ENCODE peak calls at places on chromosome X, in ten cellular contexts. A, M, L, E, N, P, S, T, H and G are unnamed samples.

GRCh38 chrX:124720532-124720931 is 374.2 kb downstream of the SH2D1A start:
- DNase-seq in A (no peak), M (no peak), L (no peak), E (no peak), N (no peak), P (no peak), S (no peak), T (no peak), H (no peak), G (no peak)

GRCh38 chrX:69493193-69493592 is 10.9 kb upstream of the NALF2 start:
- DNase-seq in A (no peak), M (peak; percentile 45), L (no peak), E (peak; percentile 15), N (peak; percentile 61), P (no peak), S (peak; percentile 38), T (no peak), H (no peak), G (no peak)

GRCh38 chrX:83508006-83508405 is at the start of gene POU3F4:
- DNase-seq in A (no peak), M (no peak), L (no peak), E (no peak), N (peak; percentile 63), P (no peak), S (no peak), T (peak; percentile 0), H (no peak), G (no peak)

GRCh38 chrX:49166914-49167739 is 4.6 kb downstream of the MAGIX start:
- DNase-seq in A (peak; percentile 49), M (peak; percentile 65), L (peak; percentile 83), E (peak; percentile 47), N (no peak), P (peak; percentile 79), S (peak; percentile 80), T (peak; percentile 86), H (peak; percentile 11), G (no peak)

GRCh38 chrX:10175317-10175871 is 18.6 kb downstream of the CLCN4 start:
- DNase-seq in A (peak; percentile 35), M (no peak), L (no peak), E (peak; percentile 9), N (no peak), P (no peak), S (no peak), T (peak; percentile 62), H (peak; percentile 26), G (no peak)

GRCh38 chrX:40171513-40172168 is 73.9 kb upstream of the BCOR start:
- DNase-seq in A (no peak), M (no peak), L (peak; percentile 64), E (no peak), N (peak; percentile 53), P (no peak), S (peak; percentile 58), T (peak; percentile 58), H (no peak), G (no peak)

GRCh38 chrX:136336623-136337022 is 35.9 kb downstream of the ADGRG4 start:
- DNase-seq in A (no peak), M (no peak), L (no peak), E (no peak), N (no peak), P (no peak), S (no peak), T (no peak), H (no peak), G (no peak)

GRCh38 chrX:118807151-118808017 is 16.2 kb upstream of the ZCCHC12 start:
- DNase-seq in A (peak; percentile 10), M (peak; percentile 51), L (no peak), E (peak; percentile 16), N (peak; percentile 42), P (no peak), S (peak; percentile 36), T (peak; percentile 55), H (no peak), G (no peak)

DNA sequence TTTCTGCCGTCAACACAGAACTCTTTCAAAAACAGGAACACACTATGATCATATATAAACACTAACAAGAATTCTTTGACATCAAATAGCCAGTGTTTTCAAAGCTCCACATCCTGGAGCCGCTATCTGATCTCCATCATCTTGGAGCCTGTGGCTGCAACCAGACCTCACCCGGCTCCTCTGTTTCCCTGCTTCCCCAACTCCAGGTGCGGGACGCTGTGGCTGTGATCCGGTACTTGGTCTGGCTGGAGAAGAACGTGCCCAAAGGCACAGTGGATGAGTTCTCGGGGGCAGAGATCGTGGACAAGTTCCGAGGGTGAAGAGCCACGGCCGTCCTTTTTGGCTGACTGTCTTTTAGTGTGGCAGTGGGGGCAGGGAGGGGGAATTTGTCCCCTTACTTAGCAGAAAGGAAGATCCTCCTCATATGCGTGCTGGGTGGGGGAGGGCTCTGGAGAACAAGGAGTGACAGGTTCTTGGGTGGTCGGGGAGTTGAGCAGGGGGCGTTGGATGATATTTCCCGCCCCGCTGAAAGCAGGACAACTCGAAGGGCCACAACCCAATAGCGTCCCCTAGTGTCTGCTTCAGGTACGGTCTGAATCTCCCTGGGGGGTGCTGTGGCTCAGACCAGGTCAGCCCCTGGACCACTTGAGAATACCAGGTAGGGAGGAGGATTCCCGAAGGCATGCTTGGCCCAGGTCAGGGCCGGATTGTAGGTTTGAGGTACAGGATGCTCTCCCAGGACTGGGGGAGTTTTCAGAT is 15.7 kb downstream of the XPNPEP2 start:
- DNase-seq in A (no peak), M (no peak), L (no peak), E (no peak), N (no peak), P (no peak), S (peak; percentile 38), T (no peak), H (no peak), G (no peak)
- TF ChIP-seq CTCF in A (peak; percentile 16), M (peak; percentile 32), L (peak; percentile 6), E (no peak), N (peak; percentile 36), P (no peak), S (peak; percentile 61), T (peak; percentile 13), H (no peak), G (peak; percentile 12)

GRCh38 chrX:155577682-155578081 is 35.1 kb downstream of the TMLHE start:
- DNase-seq in A (no peak), M (peak; percentile 68), L (no peak), E (no peak), N (no peak), P (no peak), S (peak; percentile 4), T (no peak), H (no peak), G (no peak)
- TF ChIP-seq CTCF in A (no peak), M (peak; percentile 42), L (no peak), E (no peak), N (no peak), P (no peak), S (no peak), T (no peak), H (no peak), G (no peak)

GRCh38 chrX:153493085-153493484 is 1.7 kb upstream of the BGN start:
- DNase-seq in A (no peak), M (no peak), L (no peak), E (no peak), N (no peak), P (no peak), S (no peak), T (no peak), H (no peak), G (no peak)

GRCh38 chrX:153495903-153496629 is 1.3 kb downstream of the BGN start:
- DNase-seq in A (no peak), M (no peak), L (no peak), E (no peak), N (no peak), P (no peak), S (no peak), T (no peak), H (no peak), G (no peak)

GRCh38 chrX:153494061-153494460 is 719 bp upstream of the BGN start:
- DNase-seq in A (no peak), M (no peak), L (no peak), E (no peak), N (no peak), P (no peak), S (no peak), T (no peak), H (no peak), G (no peak)

GRCh38 chrX:153495362-153495751 is 577 bp downstream of the BGN start:
- DNase-seq in A (no peak), M (no peak), L (no peak), E (no peak), N (no peak), P (no peak), S (no peak), T (no peak), H (no peak), G (no peak)

DNA sequence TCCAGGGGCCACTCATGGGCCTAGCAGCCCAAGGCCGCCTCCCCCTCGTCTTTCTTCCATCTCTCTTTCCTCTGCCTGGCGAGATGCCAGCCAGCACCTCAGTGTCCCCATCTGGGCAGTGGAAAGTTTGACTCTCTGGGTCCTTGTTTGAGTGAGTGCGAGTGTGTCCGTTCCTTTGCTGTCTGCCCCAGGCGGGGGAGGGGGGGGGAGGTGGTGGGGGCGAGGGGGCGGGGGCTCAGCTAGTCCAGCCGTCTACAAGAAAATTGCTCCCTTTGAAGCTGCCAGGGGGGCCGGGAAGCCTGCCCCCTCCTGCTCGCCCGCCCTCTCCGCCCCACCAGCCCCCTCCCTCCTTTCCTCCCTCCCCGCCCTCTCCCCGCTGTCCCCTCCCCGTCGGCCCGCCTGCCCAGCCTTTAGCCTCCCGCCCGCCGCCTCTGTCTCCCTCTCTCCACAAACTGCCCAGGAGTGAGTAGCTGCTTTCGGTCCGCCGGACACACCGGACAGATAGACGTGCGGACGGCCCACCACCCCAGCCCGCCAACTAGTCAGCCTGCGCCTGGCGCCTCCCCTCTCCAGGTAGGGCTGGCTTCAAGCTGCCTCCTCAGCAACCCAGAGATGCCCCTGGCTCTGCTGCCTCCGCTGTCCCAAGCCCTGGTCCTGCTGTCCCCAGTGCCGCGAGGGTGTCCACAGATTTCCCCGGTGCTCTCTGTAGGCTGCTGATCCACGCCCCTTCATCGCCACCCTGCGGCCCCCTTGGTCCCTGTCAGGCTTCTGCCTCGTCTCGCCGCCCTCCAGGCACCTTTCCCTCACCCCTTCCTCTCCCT is at the start of gene BGN:
- DNase-seq in A (no peak), M (no peak), L (no peak), E (no peak), N (peak; percentile 58), P (peak; percentile 50), S (peak; percentile 20), T (no peak), H (no peak), G (no peak)
- TF ChIP-seq CTCF in A (peak; percentile 45), M (no peak), L (peak; percentile 13), E (peak; percentile 55), N (peak; percentile 22), P (no peak), S (no peak), T (peak; percentile 50), H (peak; percentile 46), G (peak; percentile 59)

GRCh38 chrX:20217279-20217678 is 49.4 kb downstream of the RPS6KA3 start:
- DNase-seq in A (peak; percentile 14), M (no peak), L (no peak), E (no peak), N (no peak), P (no peak), S (no peak), T (peak; percentile 51), H (no peak), G (no peak)

GRCh38 chrX:20211261-20211786 is 55.4 kb downstream of the RPS6KA3 start:
- DNase-seq in A (no peak), M (no peak), L (no peak), E (no peak), N (no peak), P (no peak), S (no peak), T (no peak), H (no peak), G (no peak)

GRCh38 chrX:20217906-20218305 is 48.8 kb downstream of the RPS6KA3 start:
- DNase-seq in A (no peak), M (no peak), L (no peak), E (no peak), N (no peak), P (no peak), S (no peak), T (no peak), H (no peak), G (no peak)

GRCh38 chrX:20215565-20215964 is 51.1 kb downstream of the RPS6KA3 start:
- DNase-seq in A (no peak), M (no peak), L (no peak), E (no peak), N (no peak), P (no peak), S (no peak), T (no peak), H (no peak), G (no peak)

DNA sequence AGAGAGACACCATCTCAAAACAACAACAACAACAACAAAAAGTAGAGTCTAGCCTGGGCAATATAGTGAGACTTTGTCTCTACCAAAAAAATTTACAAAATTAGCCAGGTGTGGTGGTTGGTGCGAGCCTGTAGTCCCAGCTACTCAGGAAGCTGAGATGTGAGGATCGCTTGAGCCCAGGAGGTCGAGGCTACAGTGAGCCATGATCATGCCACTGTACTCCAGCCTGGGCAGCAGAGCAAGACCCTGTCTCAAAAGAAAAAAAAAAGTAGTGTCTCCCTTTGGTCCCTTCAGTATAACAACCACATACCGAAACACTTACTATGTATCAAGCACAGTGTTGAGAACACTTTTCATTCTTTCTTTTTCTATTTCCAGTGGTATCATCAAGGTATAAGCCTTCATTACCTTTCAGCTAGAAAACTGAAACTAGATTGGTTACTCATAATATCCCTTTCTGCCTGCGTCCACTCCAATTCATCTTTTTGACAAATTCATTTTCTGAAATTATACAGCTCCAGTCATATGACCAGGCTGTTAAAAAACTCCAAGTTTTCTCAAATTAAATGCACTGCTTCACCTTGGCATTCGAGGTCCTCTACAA is 54.1 kb downstream of the RPS6KA3 start:
- DNase-seq in A (no peak), M (no peak), L (no peak), E (no peak), N (no peak), P (no peak), S (no peak), T (no peak), H (no peak), G (no peak)
- TF ChIP-seq CTCF in A (no peak), M (no peak), L (no peak), E (no peak), N (no peak), P (no peak), S (no peak), T (no peak), H (no peak), G (no peak)